ENCODE peak calls at places on chromosome 17, in eight cellular contexts. B, I, N, U, S, Z, K and X are unnamed samples.

GRCh38 chr17:8469964-8470363 is 34.3 kb downstream of the NDEL1 start:
- DNase-seq in B (no peak), I (no peak), N (no peak), U (no peak), S (peak; percentile 38), Z (no peak), K (no peak), X (no peak)

GRCh38 chr17:6779411-6779810 is 3.4 kb downstream of the FBXO39 start:
- DNase-seq in B (no peak), I (no peak), N (no peak), U (no peak), S (no peak), Z (no peak), K (no peak), X (no peak)

GRCh38 chr17:58265902-58266875 is 14.5 kb downstream of the MPO start:
- DNase-seq in B (no peak), I (no peak), N (no peak), U (no peak), S (no peak), Z (no peak), K (no peak), X (no peak)

GRCh38 chr17:73667184-73667959 is 23.1 kb upstream of the SDK2 start:
- DNase-seq in B (no peak), I (no peak), N (no peak), U (no peak), S (peak; percentile 48), Z (no peak), K (no peak), X (no peak)

GRCh38 chr17:34519286-34519685 is 60.1 kb upstream of the TMEM132E start:
- DNase-seq in B (no peak), I (no peak), N (no peak), U (peak; percentile 4), S (peak; percentile 10), Z (no peak), K (no peak), X (no peak)

GRCh38 chr17:71334041-71334781 is 786.6 kb upstream of the SOX9 start:
- DNase-seq in B (no peak), I (no peak), N (peak; percentile 50), U (no peak), S (no peak), Z (no peak), K (no peak), X (no peak)

GRCh38 chr17:57662644-57663308 is 82.3 kb downstream of the CCDC182 start:
- DNase-seq in B (no peak), I (peak; percentile 37), N (peak; percentile 99), U (peak; percentile 99), S (peak; percentile 99), Z (peak; percentile 100), K (peak; percentile 96), X (peak; percentile 97)

GRCh38 chr17:30414486-30414885 is 35.8 kb downstream of the CPD start:
- DNase-seq in B (no peak), I (no peak), N (no peak), U (no peak), S (no peak), Z (no peak), K (no peak), X (no peak)

GRCh38 chr17:40322417-40323315 is 13.7 kb downstream of the RARA start:
- DNase-seq in B (no peak), I (peak; percentile 94), N (peak; percentile 61), U (peak; percentile 89), S (peak; percentile 79), Z (peak; percentile 62), K (peak; percentile 91), X (no peak)

GRCh38 chr17:2055494-2056220 is 754 bp downstream of the HIC1 start:
- DNase-seq in B (no peak), I (no peak), N (no peak), U (peak; percentile 70), S (no peak), Z (no peak), K (no peak), X (no peak)
- TF ChIP-seq CTCF in B (no peak), I (no peak), N (no peak), U (no peak), S (no peak), Z (no peak), K (no peak), X (no peak)

DNA sequence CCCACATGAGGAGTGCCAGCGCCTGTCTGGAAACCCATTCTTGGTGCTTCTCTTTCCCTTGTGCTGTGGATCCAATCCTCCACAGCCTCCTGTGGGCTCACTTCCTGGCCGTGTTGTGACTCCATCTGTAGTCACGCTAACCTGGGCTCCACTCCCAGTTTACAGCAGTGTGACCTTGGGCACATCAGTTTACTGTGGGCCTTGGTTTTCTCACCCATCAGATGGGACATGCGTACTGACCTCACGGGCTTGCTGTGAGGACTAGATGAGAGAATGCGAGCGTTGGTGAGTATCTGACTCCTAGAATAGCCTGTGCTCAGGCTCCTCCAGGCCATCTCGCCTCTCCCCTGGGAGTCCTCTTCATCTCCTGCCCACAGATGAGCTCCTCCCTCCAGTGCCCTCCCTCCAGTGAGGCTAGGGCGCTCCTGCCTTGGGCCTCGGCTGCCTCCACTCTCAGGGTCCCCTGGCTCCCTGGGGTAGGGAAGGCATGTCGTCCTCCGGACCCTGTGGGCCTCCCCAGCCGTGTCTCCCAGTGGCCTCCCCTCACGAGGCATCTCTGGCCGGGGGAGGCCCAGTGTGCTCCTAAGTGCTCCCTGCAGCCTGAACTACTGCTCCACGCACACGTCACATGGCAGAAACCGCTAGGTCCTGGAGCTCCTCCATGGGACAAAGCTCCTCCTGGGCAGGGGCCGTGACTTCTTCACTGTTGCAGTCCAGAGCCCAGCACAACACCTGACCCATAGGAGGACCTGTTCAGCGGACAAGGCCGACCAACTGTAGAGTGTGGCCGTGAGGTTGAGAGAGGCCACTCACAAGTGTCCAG is 5.2 kb upstream of the FOXJ1 start:
- DNase-seq in B (no peak), I (no peak), N (no peak), U (no peak), S (peak; percentile 75), Z (peak; percentile 39), K (no peak), X (no peak)
- H3K4me3 ChIP-seq in B (no peak overlapping the region), I (no peak overlapping the region), N (no peak overlapping the region), U (no peak overlapping the region), S (no peak overlapping the region), Z (no peak overlapping the region), K (no peak overlapping the region), X (no peak overlapping the region)

GRCh38 chr17:79800325-79801155 is 3.7 kb upstream of the CBX8 start:
- DNase-seq in B (no peak), I (no peak), N (peak; percentile 47), U (peak; percentile 63), S (peak; percentile 39), Z (peak; percentile 58), K (no peak), X (peak; percentile 55)

GRCh38 chr17:79798296-79799173 is 1.7 kb upstream of the CBX8 start:
- DNase-seq in B (no peak), I (no peak), N (no peak), U (no peak), S (no peak), Z (no peak), K (no peak), X (no peak)

GRCh38 chr17:79799538-79800324 is 2.9 kb upstream of the CBX8 start:
- DNase-seq in B (no peak), I (no peak), N (no peak), U (no peak), S (no peak), Z (no peak), K (no peak), X (no peak)

GRCh38 chr17:79797492-79798295 is 817 bp upstream of the CBX8 start:
- DNase-seq in B (no peak), I (peak; percentile 67), N (no peak), U (no peak), S (peak; percentile 40), Z (no peak), K (no peak), X (no peak)

DNA sequence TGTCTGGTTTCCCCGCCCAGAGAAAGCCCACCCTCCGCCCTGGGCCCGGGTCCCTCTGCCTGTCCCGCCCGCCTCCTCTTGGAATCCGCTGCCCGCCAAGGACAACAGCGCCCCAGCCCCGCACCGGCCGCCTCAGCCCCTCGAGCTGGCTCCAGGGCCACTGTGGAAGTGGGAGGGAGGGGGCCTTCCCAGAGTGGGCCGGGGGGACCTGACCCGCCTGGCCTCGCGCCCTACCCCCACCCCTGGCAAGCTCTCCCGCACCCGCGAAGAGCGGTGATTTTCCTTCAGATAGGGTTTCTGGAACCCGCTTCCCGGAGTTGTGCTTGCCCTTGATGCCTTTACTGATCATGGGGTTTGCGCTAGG is 2.3 kb upstream of the CBX8 start:
- DNase-seq in B (no peak), I (no peak), N (no peak), U (no peak), S (no peak), Z (no peak), K (no peak), X (no peak)
- TF ChIP-seq CTCF in B (no peak), I (no peak), N (no peak), U (no peak), S (no peak), Z (no peak), K (no peak), X (no peak)

GRCh38 chr17:17567114-17567513 is 24.4 kb downstream of the PEMT start:
- DNase-seq in B (no peak), I (no peak), N (no peak), U (no peak), S (no peak), Z (no peak), K (no peak), X (no peak)
- H3K4me3 ChIP-seq in B (no peak overlapping the region), I (no peak overlapping the region), N (no peak overlapping the region), U (no peak overlapping the region), S (no peak overlapping the region), Z (no peak overlapping the region), K (no peak overlapping the region), X (no peak overlapping the region)

DNA sequence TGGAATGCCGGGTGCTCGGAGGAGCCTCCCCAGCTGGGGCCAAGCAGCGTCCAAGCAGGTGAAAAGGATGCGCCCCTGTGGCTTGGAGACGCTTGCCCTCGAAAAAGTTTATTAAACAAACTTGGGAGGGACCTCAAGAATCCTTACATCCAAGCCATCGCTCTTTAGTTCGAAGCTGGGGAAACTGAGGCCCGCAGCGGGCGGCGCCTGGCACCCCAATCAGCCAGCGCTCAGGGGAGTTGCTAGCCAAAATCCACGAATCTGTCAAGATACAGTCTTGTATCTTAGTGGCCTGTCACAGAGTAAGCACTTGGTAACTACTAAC is 553 bp upstream of the B9D1 start:
- DNase-seq in B (no peak), I (no peak), N (no peak), U (no peak), S (no peak), Z (no peak), K (no peak), X (no peak)
- TF ChIP-seq CTCF in B (no peak), I (no peak), N (no peak), U (no peak), S (no peak), Z (peak; percentile 48), K (no peak), X (peak; percentile 3)

DNA sequence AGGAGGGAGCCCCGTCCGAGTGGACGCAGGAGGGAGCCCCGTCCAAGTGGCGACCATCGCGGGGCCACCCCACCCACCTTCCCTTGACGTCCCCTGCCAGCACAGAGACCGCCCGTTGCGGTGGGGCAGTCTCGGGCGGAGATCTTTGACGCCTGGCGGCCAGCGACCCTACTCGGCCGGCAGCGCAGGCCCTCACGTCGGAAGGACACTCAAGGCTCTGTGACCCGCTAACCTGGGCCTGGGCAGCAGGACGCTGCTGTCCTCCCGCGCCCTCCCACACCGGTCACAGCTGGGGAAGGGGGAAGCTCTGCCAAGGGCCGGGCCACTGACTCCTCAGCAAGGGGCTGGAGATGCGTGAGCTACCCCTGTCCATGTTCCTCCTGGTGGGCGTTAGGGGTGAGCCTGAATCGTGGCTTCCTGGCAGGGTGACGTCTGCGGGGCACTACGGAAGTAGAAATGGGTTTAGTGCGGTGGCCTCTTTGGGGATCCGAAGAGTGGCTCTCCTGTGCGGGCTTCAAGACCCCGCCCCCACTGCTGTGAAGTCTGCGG is 6.0 kb downstream of the CBX8 start:
- DNase-seq in B (no peak), I (no peak), N (no peak), U (no peak), S (no peak), Z (no peak), K (no peak), X (no peak)
- H3K4me3 ChIP-seq in B (no peak overlapping the region), I (no peak overlapping the region), N (no peak overlapping the region), U (no peak overlapping the region), S (no peak overlapping the region), Z (no peak overlapping the region), K (no peak overlapping the region), X (no peak overlapping the region)